ENCODE peak calls at places on chromosomes 1 and 21, in six cellular contexts. T is astrocyte, L is ascending aorta, X is kidney epithelial cell, F is cardiac muscle cell, I is bronchial epithelial cell. C is an unnamed sample.

GRCh38 chr1:19799877-19800804 is at the start of gene TMCO4:
- DNase-seq in T (peak; percentile 87), X (peak; percentile 72), F (peak; percentile 72), I (peak; percentile 35), L (no peak), C (peak; percentile 75)

GRCh38 chr1:62361426-62361825 is 42.2 kb upstream of the KANK4 start:
- DNase-seq in F (no peak), L (no peak), I (no peak), T (no peak), X (no peak), C (no peak)

GRCh38 chr1:172451002-172451443 is 7.2 kb upstream of the PIGC start:
- DNase-seq in L (no peak), T (peak; percentile 79), X (peak; percentile 38), I (peak; percentile 71), F (peak; percentile 53), C (no peak)

GRCh38 chr1:153447498-153448170 is 12.8 kb downstream of the S100A7 start:
- DNase-seq in T (peak; percentile 63), F (peak; percentile 10), I (peak; percentile 79), L (no peak), X (no peak), C (peak; percentile 50)

GRCh38 chr1:155410931-155411330 is 90.2 kb downstream of the RUSC1 start:
- DNase-seq in L (no peak), T (no peak), F (no peak), I (no peak), X (no peak), C (no peak)

GRCh38 chr1:175319112-175319911 is 126.7 kb upstream of the KIAA0040 start:
- DNase-seq in F (peak; percentile 84), L (no peak), I (peak; percentile 63), T (peak; percentile 29), X (peak; percentile 14), C (peak; percentile 73)

GRCh38 chr1:222665964-222666363 is 46.3 kb downstream of the AIDA start:
- DNase-seq in X (no peak), F (no peak), L (no peak), T (no peak), I (no peak), C (peak; percentile 11)

GRCh38 chr21:33345751-33346238 is 21.0 kb downstream of the IFNAR1 start:
- DNase-seq in X (no peak), T (no peak), L (no peak), F (no peak), I (no peak), C (no peak)

GRCh38 chr1:109425391-109425790 is 857 bp downstream of the PSMA5 start:
- DNase-seq in T (no peak), F (peak; percentile 25), I (peak; percentile 25), X (no peak), L (no peak), C (no peak)

GRCh38 chr1:245166471-245166885 is 11.7 kb downstream of the KIF26B start:
- DNase-seq in F (peak; percentile 50), X (no peak), I (no peak), L (no peak), T (no peak), C (peak; percentile 50)

GRCh38 chr1:37323486-37324377 is 150.6 kb upstream of the ZC3H12A start:
- DNase-seq in X (no peak), I (peak; percentile 5), L (no peak), F (peak; percentile 29), T (no peak), C (no peak)

GRCh38 chr1:211261229-211261628 is 2.1 kb downstream of the RCOR3 start:
- DNase-seq in L (no peak), X (no peak), I (no peak), T (no peak), F (no peak), C (no peak)

GRCh38 chr1:55214214-55214902 is 806 bp downstream of the USP24 start:
- DNase-seq in X (no peak), I (no peak), T (no peak), F (peak; percentile 32), L (no peak), C (no peak)

GRCh38 chr1:78839704-78840277 is 166.7 kb downstream of the ADGRL4 start:
- DNase-seq in F (peak; percentile 59), I (peak; percentile 58), T (no peak), X (no peak), L (no peak), C (peak; percentile 35)

GRCh38 chr1:105664495-105664894 is 1392.0 kb upstream of the PRMT6 start:
- DNase-seq in L (no peak), T (peak; percentile 1), X (peak; percentile 92), F (no peak), I (peak; percentile 29), C (no peak)

GRCh38 chr1:180288232-180288818 is 58.3 kb downstream of the LHX4 start:
- DNase-seq in L (no peak), F (no peak), X (no peak), T (no peak), I (no peak), C (no peak)

GRCh38 chr1:1050577-1051052 is 23.5 kb downstream of the RNF223 start:
- DNase-seq in F (no peak), X (no peak), T (no peak), I (no peak), L (no peak), C (no peak)

GRCh38 chr1:235075121-235075954 is 53.3 kb downstream of the TOMM20 start:
- DNase-seq in T (peak; percentile 96), I (peak; percentile 97), F (peak; percentile 85), L (peak; percentile 82), X (peak; percentile 88), C (peak; percentile 92)

GRCh38 chr1:188583133-188583532 is 1754.4 kb downstream of the PLA2G4A start:
- DNase-seq in T (no peak), F (no peak), I (no peak), X (no peak), L (no peak), C (no peak)

GRCh38 chr1:27562483-27563406 is 41.2 kb downstream of the AHDC1 start:
- DNase-seq in X (no peak), L (no peak), I (no peak), F (no peak), T (no peak), C (no peak)

GRCh38 chr1:180167721-180168467 is 13.2 kb downstream of the QSOX1 start:
- DNase-seq in L (no peak), X (no peak), I (peak; percentile 93), T (no peak), F (no peak), C (no peak)

GRCh38 chr1:93349231-93350135 is 3.8 kb downstream of the DR1 start:
- DNase-seq in L (no peak), I (peak; percentile 68), X (no peak), F (peak; percentile 51), T (peak; percentile 19), C (peak; percentile 14)

GRCh38 chr1:169949139-169949538 is 55.4 kb upstream of the SCYL3 start:
- DNase-seq in L (no peak), X (no peak), I (no peak), F (peak; percentile 39), T (peak; percentile 46), C (peak; percentile 24)

GRCh38 chr1:66446261-66447001 is 87.5 kb upstream of the SGIP1 start:
- DNase-seq in I (peak; percentile 69), F (peak; percentile 84), X (peak; percentile 9), L (no peak), T (peak; percentile 40), C (peak; percentile 74)

GRCh38 chr1:159120317-159120716 is 43.8 kb upstream of the AIM2 start:
- DNase-seq in F (no peak), I (no peak), T (no peak), L (no peak), X (no peak), C (no peak)

GRCh38 chr1:36752891-36753361 is 270.2 kb upstream of the CSF3R start:
- DNase-seq in L (no peak), F (no peak), T (no peak), I (no peak), X (no peak), C (no peak)

GRCh38 chr1:228456252-228457016 is 30.7 kb upstream of the RNF187 start:
- DNase-seq in X (no peak), I (no peak), F (no peak), T (no peak), L (no peak), C (no peak)
- H3K4me3 ChIP-seq in X (peak overlapping the region; percentile 63), I (peak overlapping the region; percentile 59), F (peak overlapping the region; percentile 54), T (peak overlapping the region; percentile 69), L (peak overlapping the region; percentile 75), C (peak overlapping the region; percentile 66)

GRCh38 chr21:43306911-43307676 is 119.8 kb downstream of the SIK1 start:
- DNase-seq in I (peak; percentile 58), T (peak; percentile 57), F (no peak), X (peak; percentile 26), L (no peak), C (peak; percentile 18)
- TF ChIP-seq CTCF in I (no peak), T (no peak), F (no peak), X (no peak), L (no peak), C (no peak)

DNA sequence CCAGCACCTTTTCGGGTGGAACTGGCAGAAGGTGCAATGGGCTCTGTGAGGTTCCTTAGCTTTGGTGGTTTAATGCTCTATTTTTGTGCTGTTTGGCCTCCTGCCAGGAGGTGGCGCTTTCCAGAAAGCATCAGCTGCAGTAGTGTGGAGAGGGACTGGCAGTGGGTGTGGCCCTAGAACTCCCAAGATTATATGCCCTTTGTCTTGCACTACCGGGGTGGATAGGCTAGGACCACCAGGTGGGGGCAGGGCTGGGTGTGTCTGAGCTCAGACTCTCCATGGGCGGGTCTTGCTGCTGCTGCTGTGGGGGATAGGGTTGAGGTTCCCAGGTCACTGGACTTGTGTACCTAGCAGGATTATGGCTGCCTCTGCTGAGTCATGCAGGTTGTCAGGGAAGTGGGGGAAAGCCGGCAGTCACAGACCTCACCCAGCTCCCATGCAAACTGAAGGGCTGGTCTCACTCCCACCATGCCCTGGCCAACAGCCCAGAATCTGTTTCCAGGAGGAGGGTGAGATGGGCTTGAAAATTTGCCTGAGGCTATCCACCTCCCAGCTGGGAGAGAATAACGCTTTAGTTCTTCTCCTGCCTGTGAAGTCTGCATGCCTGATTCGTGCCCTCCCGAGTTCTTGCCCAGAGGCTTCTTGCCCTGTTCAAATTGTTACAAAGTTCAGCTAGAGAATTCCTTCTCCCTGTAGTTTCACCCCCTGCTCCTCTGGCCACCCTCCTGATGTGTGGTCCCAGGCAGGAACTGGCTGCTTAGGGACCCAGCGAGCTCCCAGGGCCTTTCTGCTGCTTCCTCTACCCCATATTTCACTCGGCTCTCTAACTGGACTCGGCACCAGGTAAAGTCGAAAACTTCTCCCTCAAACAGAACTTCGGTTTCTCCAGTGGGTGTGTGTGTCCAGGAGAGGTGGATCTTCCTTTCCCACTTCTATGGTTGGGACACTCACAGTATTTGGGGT is 76.5 kb upstream of the BTG3 start:
- DNase-seq in X (peak; percentile 37), F (peak; percentile 76), I (peak; percentile 96), L (no peak), T (peak; percentile 56), C (no peak)
- H3K4me3 ChIP-seq in X (no peak overlapping the region), F (no peak overlapping the region), I (no peak overlapping the region), L (no peak overlapping the region), T (no peak overlapping the region), C (no peak overlapping the region)

DNA sequence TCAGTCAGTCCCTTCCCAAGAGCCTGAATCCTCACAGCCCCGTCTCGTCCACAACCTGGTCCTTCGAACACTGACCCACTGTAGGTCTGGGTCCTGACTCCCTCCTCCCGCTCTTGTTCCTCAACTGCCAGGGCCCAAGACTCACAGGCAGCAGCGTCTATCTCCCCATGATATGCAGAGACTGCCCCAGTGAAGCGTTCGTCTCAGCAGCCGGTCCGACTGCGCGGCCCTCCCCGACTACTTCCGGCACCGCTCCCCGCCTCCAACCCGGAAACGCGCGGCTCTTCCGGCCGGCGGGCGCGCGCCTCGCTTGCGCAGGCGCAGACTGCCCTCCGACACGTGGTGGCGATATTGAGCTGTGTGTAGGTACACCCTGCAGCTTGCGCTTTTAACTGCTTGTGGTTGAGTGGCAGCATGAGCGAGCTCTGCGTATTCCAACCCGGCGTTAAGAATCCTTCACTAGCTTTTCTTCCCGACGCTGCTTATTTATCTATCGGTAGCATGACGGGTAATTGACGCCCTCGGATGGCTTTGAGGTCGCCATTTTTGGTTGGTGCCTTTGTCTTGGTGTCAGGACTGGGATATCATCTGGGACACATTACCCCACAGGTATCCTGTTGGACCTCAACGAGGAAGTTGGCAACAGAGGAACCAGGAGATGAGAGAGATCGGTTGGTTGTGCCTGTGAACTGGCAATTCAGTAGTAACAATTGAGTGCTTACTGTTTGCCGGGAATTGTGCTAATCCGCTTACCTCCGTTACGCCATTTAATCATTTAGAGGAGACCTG is at the start of gene TAF12:
- DNase-seq in F (peak; percentile 97), I (peak; percentile 91), L (peak; percentile 67), T (peak; percentile 87), X (peak; percentile 80), C (peak; percentile 94)
- TF ChIP-seq CTCF in F (peak; percentile 44), I (peak; percentile 62), L (peak; percentile 1), T (no peak), X (peak; percentile 27), C (peak; percentile 36)

C was measured in AG10803.